ENCODE peak calls at places on chromosomes 13 and 19, in seven cellular contexts. S is HFF-Myc; M is foreskin fibroblast; I is CD8-positive, alpha-beta T cell; P is progenitor cell of endocrine pancreas; E is ovary; W is kidney. G is an unnamed sample.

GRCh38 chr13:86933676-86934075 is 737.5 kb upstream of the SLITRK5 start:
- DNase-seq in S (no peak), M (no peak), I (no peak), P (no peak), E (no peak), W (no peak), G (no peak)

GRCh38 chr13:73303858-73304257 is 245.1 kb downstream of the KLF5 start:
- DNase-seq in S (no peak), M (no peak), I (no peak), P (no peak), E (no peak), W (no peak), G (no peak)

GRCh38 chr13:57629821-57630235 is 1.7 kb upstream of the PCDH17 start:
- DNase-seq in S (no peak), M (peak; percentile 73), I (no peak), P (peak; percentile 96), E (peak; percentile 70), W (peak; percentile 88), G (peak; percentile 96)

GRCh38 chr19:12969292-12969988 is at the start of gene DAND5:
- DNase-seq in S (no peak), M (no peak), I (no peak), P (no peak), E (no peak), W (no peak), G (no peak)

GRCh38 chr13:68056816-68057710 is 826.9 kb upstream of the PCDH9 start:
- DNase-seq in S (no peak), M (no peak), I (no peak), P (no peak), E (no peak), W (peak; percentile 29), G (no peak)

GRCh38 chr19:29766100-29766499 is 45.7 kb upstream of the CCNE1 start:
- DNase-seq in S (no peak), M (no peak), I (no peak), P (no peak), E (no peak), W (no peak), G (no peak)

GRCh38 chr19:55473201-55473600 is 3.2 kb upstream of the ZNF628 start:
- DNase-seq in S (no peak), M (no peak), I (no peak), P (no peak), E (no peak), W (no peak), G (no peak)

GRCh38 chr13:66673401-66673800 is 556.7 kb downstream of the PCDH9 start:
- DNase-seq in S (peak; percentile 44), M (peak; percentile 82), I (no peak), P (no peak), E (no peak), W (no peak), G (no peak)

GRCh38 chr19:46719629-46720515 is 3.0 kb upstream of the PRKD2 start:
- DNase-seq in S (no peak), M (no peak), I (no peak), P (no peak), E (no peak), W (peak; percentile 70), G (no peak)

GRCh38 chr13:108961542-108962125 is 332.2 kb downstream of the MYO16 start:
- DNase-seq in S (peak; percentile 37), M (peak; percentile 34), I (peak; percentile 16), P (no peak), E (no peak), W (no peak), G (no peak)

GRCh38 chr19:45063851-45064801 is 12.2 kb downstream of the ZNF296 start:
- DNase-seq in S (no peak), M (no peak), I (no peak), P (no peak), E (no peak), W (no peak), G (no peak)
- TF ChIP-seq CTCF in S (no peak), M (no peak), I (no peak), P (no peak), E (no peak), W (no peak), G (no peak)

DNA sequence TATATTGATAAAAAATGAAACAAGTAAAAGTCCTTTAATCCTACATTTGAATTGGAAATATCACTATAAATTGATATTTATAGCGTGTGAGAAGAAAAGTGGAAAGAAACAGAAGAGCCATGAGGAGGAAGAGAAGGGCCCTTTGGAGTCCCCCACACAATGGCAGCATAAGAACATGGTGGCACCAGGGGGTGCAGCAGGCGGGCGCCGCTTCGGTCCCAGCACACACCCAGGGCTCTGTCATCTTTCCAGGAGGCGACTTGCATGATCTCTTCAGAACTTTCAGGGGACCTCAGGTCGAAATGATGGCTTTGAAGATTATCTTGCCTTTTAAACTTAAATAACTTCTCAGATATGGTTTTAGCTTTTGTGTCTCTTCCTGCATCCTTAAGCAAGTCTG is 91.8 kb downstream of the TUBGCP3 start:
- DNase-seq in S (no peak), M (no peak), I (no peak), P (no peak), E (no peak), W (no peak), G (no peak)
- TF ChIP-seq CTCF in S (no peak), M (no peak), I (no peak), P (no peak), E (no peak), W (no peak), G (no peak)

DNA sequence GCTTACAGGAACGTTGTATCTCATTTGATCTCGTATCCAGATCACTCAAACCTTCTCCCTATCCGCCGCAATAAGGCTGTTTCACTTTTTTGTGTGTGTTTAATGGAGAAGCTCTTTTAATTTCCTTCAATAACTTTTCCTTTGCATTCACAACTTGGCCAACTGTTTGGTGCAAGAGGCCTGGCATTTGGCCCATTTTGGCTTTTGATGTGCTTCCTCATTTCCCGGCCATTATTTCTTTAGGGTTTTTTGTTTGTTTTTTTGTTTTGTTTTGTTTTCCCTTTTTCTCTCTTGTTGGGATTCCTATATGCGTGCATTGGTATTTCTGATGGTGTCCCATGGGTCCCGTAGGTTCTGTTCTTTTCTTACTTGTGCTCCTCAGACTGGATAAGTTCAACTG is 6.1 kb upstream of the UPF3A start:
- DNase-seq in S (no peak), M (no peak), I (no peak), P (no peak), E (no peak), W (no peak), G (no peak)
- TF ChIP-seq CTCF in S (no peak), M (no peak), I (no peak), P (no peak), E (no peak), W (no peak), G (no peak)

DNA sequence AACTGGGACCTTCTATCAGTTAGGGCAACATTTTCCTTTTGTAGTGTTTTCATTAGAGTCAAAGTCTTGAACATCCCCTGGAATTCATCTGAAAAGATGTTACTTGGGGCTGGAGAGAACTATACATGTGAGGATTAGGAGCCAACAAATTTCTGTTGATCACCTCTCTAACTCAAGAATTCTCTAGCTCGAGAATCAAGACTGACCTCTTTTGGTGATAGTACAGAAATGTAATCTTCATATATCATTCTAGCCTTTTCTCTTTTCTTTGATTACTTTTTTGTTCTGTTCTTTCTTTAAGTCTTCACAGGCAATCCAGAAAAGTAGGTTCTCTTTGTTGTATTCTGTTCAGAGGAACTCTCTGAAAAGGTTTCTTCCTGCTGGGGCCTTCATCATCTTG is 26.4 kb downstream of the ELF1 start:
- DNase-seq in S (no peak), M (no peak), I (no peak), P (no peak), E (no peak), W (no peak), G (no peak)
- TF ChIP-seq CTCF in S (no peak), M (no peak), I (peak; percentile 47), P (no peak), E (no peak), W (no peak), G (no peak)

DNA sequence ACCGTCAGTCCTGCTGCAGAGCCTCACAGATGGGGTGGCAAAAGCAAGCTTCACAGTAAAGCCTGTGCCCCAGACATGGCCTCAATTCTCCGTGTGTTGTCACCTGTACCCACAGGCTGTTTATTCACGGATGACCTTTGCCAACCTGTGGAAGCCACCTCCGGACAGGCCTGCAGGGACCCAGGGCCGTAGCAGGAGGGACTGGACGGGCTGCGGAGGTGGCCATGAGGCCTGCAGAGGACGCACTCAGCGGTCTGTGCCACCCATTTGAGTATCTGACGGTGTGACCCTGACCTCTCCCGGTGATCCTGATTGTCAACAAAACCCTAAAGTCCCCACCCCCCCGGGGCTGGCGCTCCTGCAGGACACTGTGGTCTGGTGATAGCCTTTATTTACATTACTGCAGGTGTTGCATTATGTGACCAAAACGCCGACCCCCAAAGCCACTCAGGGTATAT is 7.8 kb upstream of the KLF16 start:
- DNase-seq in S (no peak), M (no peak), I (no peak), P (no peak), E (no peak), W (no peak), G (no peak)
- TF ChIP-seq CTCF in S (no peak), M (no peak), I (no peak), P (no peak), E (no peak), W (no peak), G (no peak)

G was measured in endothelial cell.